ENCODE peak calls at places on chromosome 10, in five cellular contexts. U is right cardiac atrium, O is naive B cell, Z is stomach, L is mucosa of gallbladder. V is an unnamed sample.
A peak's percentile ranks its signal among the peaks of the same experiment; 100 is the strongest.

GRCh38 chr10:124701881-124702656 is 42.1 kb downstream of the FAM53B start:
- DNase-seq in L (no peak), U (peak; percentile 88), Z (no peak), O (no peak), V (no peak)

GRCh38 chr10:122286872-122287271 is 15.8 kb downstream of the BTBD16 start:
- DNase-seq in Z (no peak), O (no peak), U (no peak), L (no peak), V (no peak)

GRCh38 chr10:130207205-130207604 is 71.0 kb downstream of the GLRX3 start:
- DNase-seq in L (no peak), U (no peak), Z (no peak), O (no peak), V (no peak)

GRCh38 chr10:102269017-102269416 is 23.7 kb downstream of the GBF1 start:
- DNase-seq in Z (no peak), O (no peak), L (no peak), U (no peak), V (no peak)

GRCh38 chr10:32952541-32953276 is 5.3 kb downstream of the ITGB1 start:
- DNase-seq in U (no peak), Z (no peak), O (no peak), L (no peak), V (no peak)

GRCh38 chr10:14838582-14839304 is 637 bp downstream of the HSPA14 start:
- DNase-seq in U (no peak), Z (peak; percentile 30), O (peak; percentile 11), L (peak; percentile 11), V (peak; percentile 44)

GRCh38 chr10:44911081-44911540 is at the start of gene TMEM72:
- DNase-seq in Z (peak; percentile 92), O (no peak), L (peak; percentile 71), U (peak; percentile 65), V (peak; percentile 43)

GRCh38 chr10:33376976-33377657 is 42.6 kb upstream of the NRP1 start:
- DNase-seq in O (no peak), Z (no peak), L (no peak), U (no peak), V (no peak)

GRCh38 chr10:77245953-77246352 is 391.7 kb downstream of the KCNMA1 start:
- DNase-seq in L (no peak), O (no peak), Z (no peak), U (no peak), V (peak; percentile 63)

V was measured in CD14-positive monocyte.